ENCODE peak calls at places on chromosomes 6 and 20, in six cellular contexts. One of them, this sample, is unnamed. For H3K4me1, the result is how much of the 10 kb centered on the place peaks cover.

GRCh38 chr6:126064257-126064993 is 78.1 kb downstream of the TRMT11 start:
- DNase-seq in keratinocyte: no peak
- DNase-seq in neural progenitor cell: no peak
- DNase-seq in H9: no peak
- DNase-seq in PC-3: no peak
- DNase-seq in heart left ventricle: no peak
- DNase-seq in this sample: no peak

GRCh38 chr20:31836853-31837608 is 8.4 kb downstream of the FOXS1 start:
- DNase-seq in neural progenitor cell: peak
- DNase-seq in H9: no peak
- DNase-seq in heart left ventricle: no peak
- DNase-seq in PC-3: no peak
- DNase-seq in keratinocyte: no peak
- DNase-seq in this sample: no peak

GRCh38 chr6:154236646-154237236 is 119.9 kb downstream of the IPCEF1 start:
- DNase-seq in heart left ventricle: no peak
- DNase-seq in keratinocyte: no peak
- DNase-seq in PC-3: no peak
- DNase-seq in neural progenitor cell: no peak
- DNase-seq in H9: no peak
- DNase-seq in this sample: no peak

GRCh38 chr6:55003726-55004415 is 157.3 kb downstream of the FAM83B start:
- DNase-seq in H9: no peak
- DNase-seq in neural progenitor cell: no peak
- DNase-seq in heart left ventricle: no peak
- DNase-seq in keratinocyte: no peak
- DNase-seq in PC-3: no peak
- DNase-seq in this sample: no peak

GRCh38 chr6:149831380-149831820 is 32.8 kb downstream of the LRP11 start:
- DNase-seq in keratinocyte: no peak
- DNase-seq in H9: no peak
- DNase-seq in PC-3: peak
- DNase-seq in heart left ventricle: no peak
- DNase-seq in neural progenitor cell: no peak
- DNase-seq in this sample: no peak

GRCh38 chr20:46994341-46994740 is 99.7 kb downstream of the EYA2 start:
- DNase-seq in PC-3: no peak
- DNase-seq in keratinocyte: no peak
- DNase-seq in heart left ventricle: no peak
- DNase-seq in neural progenitor cell: no peak
- DNase-seq in H9: no peak
- DNase-seq in this sample: no peak

GRCh38 chr6:11632231-11632630 is 94.7 kb downstream of the TMEM170B start:
- DNase-seq in keratinocyte: peak
- DNase-seq in neural progenitor cell: no peak
- DNase-seq in H9: no peak
- DNase-seq in heart left ventricle: no peak
- DNase-seq in PC-3: peak
- DNase-seq in this sample: no peak

GRCh38 chr6:33781105-33781975 is 7.6 kb downstream of the LEMD2 start:
- DNase-seq in keratinocyte: no peak
- DNase-seq in H9: peak
- DNase-seq in heart left ventricle: peak
- DNase-seq in neural progenitor cell: peak
- DNase-seq in PC-3: peak
- DNase-seq in this sample: no peak

DNA sequence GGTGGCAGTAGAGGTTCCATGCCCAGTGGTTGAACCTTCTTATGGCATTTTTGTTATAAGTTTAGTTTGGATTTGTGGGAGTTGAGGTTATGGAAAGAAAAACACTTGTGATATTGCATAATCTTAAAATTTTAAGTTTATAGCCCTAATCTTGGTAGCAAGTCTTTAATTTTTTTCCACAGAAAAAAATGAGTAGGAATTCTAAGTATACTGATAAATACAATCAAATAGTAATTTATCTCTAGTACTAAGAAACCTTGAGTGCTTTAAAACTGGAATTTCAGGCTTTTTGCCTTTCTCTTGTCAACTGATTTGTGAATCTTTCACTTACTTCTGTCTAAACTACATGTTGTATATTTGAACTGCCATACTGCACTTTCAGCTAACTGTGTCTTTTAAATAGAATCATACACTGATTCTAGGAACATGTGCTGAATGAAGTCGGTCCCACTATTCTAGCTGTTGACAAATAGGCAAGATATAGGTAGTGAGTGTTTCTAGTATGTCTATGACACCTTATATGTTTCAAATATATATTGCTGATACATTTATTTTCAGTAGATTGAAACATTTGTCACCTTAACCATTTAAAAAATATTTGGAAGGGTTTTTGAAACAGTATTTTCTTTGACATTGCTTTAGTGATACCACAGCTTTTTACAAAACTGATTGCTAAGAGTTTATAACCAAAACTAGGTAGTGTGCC is 2.4 kb downstream of the PARD6B start:
- DNase-seq in heart left ventricle: no peak
- DNase-seq in H9: no peak
- DNase-seq in keratinocyte: no peak
- DNase-seq in PC-3: peak
- DNase-seq in neural progenitor cell: no peak
- DNase-seq in this sample: no peak
- H3K4me1 ChIP-seq in heart left ventricle: under half
- H3K4me1 ChIP-seq in H9: under half
- H3K4me1 ChIP-seq in keratinocyte: half or more
- H3K4me1 ChIP-seq in PC-3: half or more
- H3K4me1 ChIP-seq in neural progenitor cell: under half
- H3K4me1 ChIP-seq in this sample: under half

DNA sequence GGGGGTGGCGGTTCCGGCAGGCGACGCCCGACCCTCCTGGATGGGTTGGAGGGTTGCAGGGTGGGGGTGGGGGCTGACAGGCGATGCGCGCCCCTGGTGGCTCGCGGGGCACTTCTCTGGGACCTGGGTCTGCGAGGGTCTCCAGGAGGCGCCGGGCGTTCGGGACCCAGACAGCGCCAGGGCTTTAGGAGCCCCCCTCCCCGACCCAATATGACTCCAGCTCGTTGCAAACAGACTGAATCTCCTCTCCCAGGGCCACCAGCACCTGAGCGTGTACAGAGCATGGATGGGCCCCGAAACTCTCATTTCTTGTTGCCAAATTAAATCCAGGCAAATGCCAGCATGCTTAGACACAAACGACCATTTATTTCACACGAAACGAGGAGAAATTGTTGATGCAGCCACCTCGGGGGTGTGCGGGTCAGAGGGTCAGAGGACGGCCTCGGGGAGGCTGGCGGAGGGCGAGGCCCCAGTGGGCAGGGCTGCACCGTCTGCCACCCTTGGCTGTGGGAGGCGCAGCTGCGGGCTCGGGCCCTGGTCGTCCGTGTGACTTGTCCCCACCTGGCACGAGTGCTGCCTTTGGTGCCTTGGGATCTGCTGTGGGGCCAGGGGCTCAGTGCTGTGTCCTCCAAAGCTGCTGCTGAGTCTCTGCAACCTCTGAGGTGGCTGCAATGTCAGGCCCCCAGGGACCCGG is 20.9 kb upstream of the GATA5 start:
- DNase-seq in PC-3: peak
- DNase-seq in heart left ventricle: no peak
- DNase-seq in neural progenitor cell: peak
- DNase-seq in keratinocyte: no peak
- DNase-seq in H9: peak
- DNase-seq in this sample: no peak
- TF ChIP-seq CTCF in PC-3: peak
- TF ChIP-seq CTCF in heart left ventricle: peak
- TF ChIP-seq CTCF in neural progenitor cell: peak
- TF ChIP-seq CTCF in keratinocyte: peak
- TF ChIP-seq CTCF in H9: peak
- TF ChIP-seq CTCF in this sample: peak

DNA sequence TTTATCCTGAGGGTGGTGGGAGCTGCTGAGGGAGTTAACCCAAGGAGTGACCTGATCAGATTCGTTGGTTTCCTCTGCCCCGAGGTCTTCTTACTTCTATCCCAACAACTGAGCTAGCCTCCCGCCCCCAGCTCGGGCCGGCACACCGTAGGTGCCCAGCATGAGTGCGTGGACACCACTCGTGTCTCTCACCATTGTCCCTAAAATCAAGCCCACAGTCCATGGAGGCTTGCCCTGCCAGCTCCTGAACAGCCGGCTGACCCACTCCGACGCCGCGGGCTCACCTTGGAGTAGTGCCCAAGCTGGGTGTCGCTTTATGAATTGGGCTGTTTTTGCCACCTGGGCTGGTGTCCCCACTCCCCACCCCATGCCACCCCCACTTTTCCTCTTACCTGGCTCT is 59.0 kb upstream of the CCDC167 start:
- DNase-seq in keratinocyte: no peak
- DNase-seq in H9: no peak
- DNase-seq in heart left ventricle: no peak
- DNase-seq in PC-3: no peak
- DNase-seq in neural progenitor cell: no peak
- DNase-seq in this sample: no peak
- H3K4me1 ChIP-seq in keratinocyte: under half
- H3K4me1 ChIP-seq in H9: under half
- H3K4me1 ChIP-seq in heart left ventricle: under half
- H3K4me1 ChIP-seq in PC-3: under half
- H3K4me1 ChIP-seq in neural progenitor cell: half or more
- H3K4me1 ChIP-seq in this sample: under half

DNA sequence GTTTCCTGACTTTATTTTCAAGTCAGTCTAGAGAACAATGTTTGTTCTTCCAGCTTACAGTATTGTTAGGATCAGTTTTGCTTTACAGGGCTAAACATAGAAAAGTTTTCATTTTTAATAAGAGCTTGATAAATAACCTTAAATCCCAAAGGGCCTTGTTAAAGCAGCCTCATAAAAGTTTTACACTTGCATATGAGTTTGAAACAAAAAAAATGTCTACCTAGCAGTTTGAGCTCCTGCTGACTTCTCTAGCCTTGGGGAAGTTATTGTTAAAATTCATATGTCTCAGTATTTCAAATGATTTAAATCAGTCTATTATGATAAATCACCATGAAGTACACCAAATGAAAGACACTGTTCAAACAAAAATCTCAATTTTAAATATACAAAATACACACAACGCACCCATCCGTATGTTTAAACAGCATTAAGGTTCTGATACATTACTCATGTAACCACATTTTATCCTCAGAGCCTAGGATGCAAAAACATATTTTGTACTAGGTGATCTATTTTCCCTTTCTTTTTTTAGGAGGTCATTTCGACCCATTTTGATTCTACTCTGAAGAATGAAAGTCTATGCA is 87.2 kb downstream of the UBE3D start:
- DNase-seq in neural progenitor cell: no peak
- DNase-seq in keratinocyte: no peak
- DNase-seq in H9: no peak
- DNase-seq in PC-3: peak
- DNase-seq in heart left ventricle: no peak
- DNase-seq in this sample: no peak
- TF ChIP-seq CTCF in neural progenitor cell: no peak
- TF ChIP-seq CTCF in keratinocyte: no peak
- TF ChIP-seq CTCF in H9: no peak
- TF ChIP-seq CTCF in PC-3: no peak
- TF ChIP-seq CTCF in heart left ventricle: no peak
- TF ChIP-seq CTCF in this sample: no peak

DNA sequence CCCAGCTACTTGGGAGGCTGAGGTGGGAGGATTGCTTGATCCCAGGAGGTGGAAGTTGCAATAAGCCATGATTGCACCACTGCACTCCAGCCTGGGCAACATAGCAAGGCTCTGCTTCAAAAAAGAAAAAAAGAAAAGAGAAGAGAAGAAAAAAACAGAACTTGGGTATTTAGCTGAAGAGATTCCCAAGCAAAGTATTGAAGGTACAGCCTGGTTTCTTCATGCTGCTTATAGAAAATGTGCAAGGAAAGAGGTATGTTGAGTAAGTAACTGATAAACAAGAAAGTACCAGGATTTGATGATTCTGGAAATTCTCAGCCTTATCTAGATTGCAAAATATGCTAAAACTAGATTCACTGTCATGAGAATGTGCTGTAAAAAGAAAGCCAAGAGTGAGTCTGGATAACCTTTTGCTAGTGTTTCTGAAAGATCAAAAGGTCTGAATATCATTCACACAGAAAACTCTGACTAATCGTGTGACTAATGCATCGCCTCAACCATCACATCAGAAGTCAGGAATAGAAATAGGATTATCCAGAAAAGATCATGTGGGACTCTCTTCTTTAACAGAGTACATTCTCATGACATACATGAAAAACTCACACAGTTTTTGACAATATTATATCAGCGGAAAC is 32.4 kb upstream of the NOP56 start:
- DNase-seq in H9: no peak
- DNase-seq in heart left ventricle: no peak
- DNase-seq in neural progenitor cell: no peak
- DNase-seq in keratinocyte: no peak
- DNase-seq in PC-3: peak
- DNase-seq in this sample: no peak
- H3K4me1 ChIP-seq in H9: under half
- H3K4me1 ChIP-seq in heart left ventricle: under half
- H3K4me1 ChIP-seq in neural progenitor cell: under half
- H3K4me1 ChIP-seq in keratinocyte: under half
- H3K4me1 ChIP-seq in PC-3: under half
- H3K4me1 ChIP-seq in this sample: under half

GRCh38 chr6:166167801-166168615 is at the start of gene TBXT:
- DNase-seq in heart left ventricle: no peak
- DNase-seq in keratinocyte: no peak
- DNase-seq in PC-3: no peak
- DNase-seq in H9: peak
- DNase-seq in neural progenitor cell: peak
- DNase-seq in this sample: no peak
- TF ChIP-seq CTCF in heart left ventricle: no peak
- TF ChIP-seq CTCF in keratinocyte: no peak
- TF ChIP-seq CTCF in PC-3: no peak
- TF ChIP-seq CTCF in H9: no peak
- TF ChIP-seq CTCF in neural progenitor cell: no peak
- TF ChIP-seq CTCF in this sample: no peak

DNA sequence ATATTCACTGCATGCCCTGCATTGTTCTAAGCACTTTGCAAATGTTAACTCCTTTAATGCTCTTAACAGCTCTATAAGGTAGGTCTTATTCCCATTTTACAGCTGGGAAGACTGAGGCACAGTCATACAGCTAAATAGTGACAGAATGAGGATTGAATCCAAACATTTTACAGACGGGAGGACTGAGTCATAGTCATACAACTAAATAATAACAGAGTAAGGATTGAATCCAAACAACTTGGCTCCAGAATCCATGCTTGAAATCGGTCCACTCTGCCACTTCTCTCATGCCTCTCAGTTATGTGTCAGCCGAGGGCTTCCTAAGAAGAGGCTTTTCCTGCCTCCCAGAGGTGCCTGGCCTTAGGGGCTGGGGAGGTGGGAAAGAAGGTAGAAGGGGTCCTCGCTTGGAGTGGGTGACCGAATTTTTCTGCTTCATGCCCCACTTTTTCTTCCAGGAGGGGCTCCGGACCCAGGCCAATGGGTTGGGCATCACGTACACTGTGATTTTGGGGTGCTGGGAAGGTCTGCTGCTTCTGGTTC is 137.4 kb upstream of the RNF24 start:
- DNase-seq in H9: no peak
- DNase-seq in keratinocyte: no peak
- DNase-seq in neural progenitor cell: no peak
- DNase-seq in heart left ventricle: no peak
- DNase-seq in PC-3: peak
- DNase-seq in this sample: no peak
- H3K4me1 ChIP-seq in H9: under half
- H3K4me1 ChIP-seq in keratinocyte: under half
- H3K4me1 ChIP-seq in neural progenitor cell: under half
- H3K4me1 ChIP-seq in heart left ventricle: under half
- H3K4me1 ChIP-seq in PC-3: under half
- H3K4me1 ChIP-seq in this sample: under half

This sample was measured in thoracic aorta.